ENCODE peak calls at places on chromosomes 16 and 17, in six cellular contexts. C, Z, I, L, A and W are unnamed samples.

GRCh38 chr16:89052191-89052787 is 41.4 kb upstream of the ACSF3 start:
- DNase-seq in A (no peak), L (no peak), I (no peak), C (no peak), Z (no peak), W (no peak)

GRCh38 chr16:27113341-27113841 is 46.7 kb downstream of the C16orf82 start:
- DNase-seq in Z (no peak), C (no peak), A (no peak), I (no peak), L (no peak), W (no peak)

GRCh38 chr16:2194852-2195315 is 1.5 kb downstream of the CASKIN1 start:
- DNase-seq in C (peak), Z (no peak), I (no peak), L (peak), A (peak), W (peak)

GRCh38 chr17:42817866-42818265 is 6.2 kb downstream of the BECN1 start:
- DNase-seq in L (no peak), I (no peak), Z (no peak), A (no peak), C (peak), W (peak)

GRCh38 chr17:59505610-59506276 is 59.7 kb upstream of the DHX40 start:
- DNase-seq in A (no peak), Z (no peak), I (no peak), C (no peak), L (no peak), W (peak)

GRCh38 chr17:7238418-7239090 is 703 bp downstream of the PHF23 start:
- DNase-seq in C (no peak), I (no peak), Z (no peak), L (peak), A (peak), W (no peak)

GRCh38 chr17:50043290-50044148 is 12.4 kb upstream of the ITGA3 start:
- DNase-seq in A (no peak), C (no peak), L (no peak), I (no peak), Z (no peak), W (peak)

GRCh38 chr17:68021963-68022362 is 13.6 kb upstream of the KPNA2 start:
- DNase-seq in L (no peak), A (no peak), C (no peak), Z (no peak), I (no peak), W (no peak)

GRCh38 chr17:69828087-69828486 is 246.9 kb upstream of the KCNJ16 start:
- DNase-seq in I (peak), C (peak), L (no peak), Z (peak), A (no peak), W (no peak)

GRCh38 chr17:21379080-21379711 is 3.0 kb downstream of the KCNJ12 start:
- DNase-seq in I (peak), L (no peak), A (no peak), Z (no peak), C (no peak), W (no peak)

GRCh38 chr17:41734139-41734948 is at the start of gene HAP1:
- DNase-seq in A (no peak), L (peak), C (no peak), I (no peak), Z (no peak), W (no peak)

GRCh38 chr17:39404542-39405378 is 3.3 kb upstream of the FBXL20 start:
- DNase-seq in I (no peak), A (no peak), L (no peak), C (peak), Z (peak), W (peak)

DNA sequence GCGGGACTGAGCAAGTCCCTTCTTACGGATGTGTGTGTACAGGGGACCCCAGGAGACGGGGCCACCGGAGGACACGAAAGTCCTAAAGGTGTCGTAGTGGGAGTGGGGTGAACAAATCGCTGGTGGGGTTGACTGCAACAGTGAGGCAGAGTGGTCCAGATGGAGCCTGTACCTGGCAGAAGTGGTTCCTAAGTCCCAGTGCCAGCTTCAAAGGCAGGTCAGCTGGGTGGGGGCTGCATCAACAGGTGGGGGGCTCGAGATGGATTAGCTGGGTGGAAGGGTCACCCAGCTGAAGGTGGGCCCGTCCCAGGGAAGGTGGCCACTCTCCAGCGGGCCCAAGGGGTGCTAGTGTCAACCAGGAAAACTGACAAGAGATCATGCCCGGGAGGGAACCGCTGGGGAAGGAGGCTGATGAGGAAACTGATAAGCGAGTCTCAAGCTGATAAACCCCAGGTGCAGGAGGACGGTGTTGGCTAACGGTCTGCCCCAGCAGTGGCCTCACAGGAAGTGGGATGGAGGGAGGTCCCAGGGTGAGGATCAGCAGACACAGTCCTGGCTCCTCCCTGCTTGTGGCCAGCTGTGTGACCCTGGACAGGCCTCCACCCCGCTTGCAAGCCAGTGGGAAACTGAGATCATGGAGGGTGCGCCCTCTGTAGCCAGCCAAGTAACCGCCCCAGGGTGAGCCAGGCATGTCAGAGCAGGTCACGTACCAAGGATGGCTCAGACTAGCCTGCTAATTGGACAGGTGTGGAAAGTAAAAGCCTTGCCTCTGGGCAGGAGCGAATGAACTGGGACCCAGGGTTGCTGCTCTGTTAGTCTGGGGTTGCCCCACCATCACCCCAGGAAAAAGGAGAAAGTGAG is 1.0 kb downstream of the ORAI3 start:
- DNase-seq in L (peak), A (peak), I (peak), C (peak), Z (no peak), W (peak)
- TF ChIP-seq CTCF in L (no peak), A (no peak), I (no peak), C (peak), Z (no peak), W (peak)

GRCh38 chr16:749010-749409 is 8.2 kb upstream of the CIAO3 start:
- DNase-seq in A (no peak), L (no peak), Z (peak), C (peak), I (no peak), W (no peak)

GRCh38 chr16:747978-748746 is 7.4 kb upstream of the CIAO3 start:
- DNase-seq in I (no peak), L (no peak), C (no peak), Z (no peak), A (no peak), W (no peak)

GRCh38 chr16:743794-744500 is 3.1 kb upstream of the CIAO3 start:
- DNase-seq in Z (no peak), A (no peak), C (no peak), L (no peak), I (no peak), W (no peak)

GRCh38 chr16:746637-747036 is 5.8 kb upstream of the CIAO3 start:
- DNase-seq in L (no peak), A (no peak), I (no peak), C (no peak), Z (no peak), W (no peak)

DNA sequence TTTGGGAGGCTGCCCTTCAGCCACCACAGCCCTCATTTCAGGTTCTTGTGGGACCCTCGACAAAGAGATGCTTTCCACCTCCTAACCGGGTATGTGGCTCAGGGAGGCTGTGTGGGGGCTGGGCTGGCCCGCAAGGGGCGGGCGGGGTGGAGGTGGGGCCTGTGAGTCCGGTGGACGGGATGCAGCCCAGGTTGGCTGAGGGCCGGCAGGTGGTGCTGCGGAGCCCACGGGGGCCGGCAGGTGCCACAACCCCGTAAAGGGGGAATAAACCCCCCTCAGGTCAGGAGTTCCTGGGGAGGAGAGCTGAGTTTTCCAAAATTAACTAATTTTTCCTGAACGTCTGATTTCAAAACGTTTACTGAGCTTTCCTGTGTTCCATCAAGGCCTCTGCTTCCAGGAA is 4.9 kb upstream of the CIAO3 start:
- DNase-seq in A (no peak), L (peak), Z (no peak), C (no peak), I (no peak), W (no peak)
- TF ChIP-seq CTCF in A (no peak), L (peak), Z (peak), C (peak), I (no peak), W (peak)

GRCh38 chr17:75365009-75365930 is 40.2 kb downstream of the GRB2 start:
- DNase-seq in Z (no peak), L (no peak), A (no peak), I (no peak), C (no peak), W (no peak)
- TF ChIP-seq CTCF in Z (no peak), L (no peak), A (no peak), I (no peak), C (no peak), W (no peak)

DNA sequence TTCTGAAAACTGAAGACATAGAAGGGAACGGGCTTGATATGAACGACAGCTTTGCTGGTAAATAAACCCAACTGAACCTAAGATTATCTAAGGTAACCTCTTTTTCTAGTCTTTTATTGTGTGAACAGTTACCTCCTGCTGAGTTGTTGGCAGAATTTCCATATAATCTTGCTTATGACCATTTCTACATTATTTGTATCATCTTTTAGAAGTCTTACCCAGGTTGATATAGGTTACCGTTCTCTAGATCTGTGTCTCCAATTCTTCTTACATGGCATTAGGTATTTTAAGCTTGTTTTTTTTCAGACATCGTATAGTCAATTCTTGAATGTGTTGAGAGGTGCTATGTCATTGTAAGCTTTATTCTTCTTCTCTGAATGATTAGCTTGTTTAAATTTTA is 24.3 kb downstream of the TTC19 start:
- DNase-seq in C (no peak), Z (no peak), I (no peak), L (no peak), A (no peak), W (no peak)
- TF ChIP-seq CTCF in C (no peak), Z (no peak), I (no peak), L (no peak), A (no peak), W (no peak)